ENCODE peak calls at places on chromosome 21, in five cellular contexts. M is activated CD8-positive, alpha-beta memory T cell treated with anti-CD3 and anti-CD28 coated beads, Interleukin-2, amount 50 U/mL, for 4 hours; F is GM03348; U is GM23248; Q is memory B cell. B is an unnamed sample.

GRCh38 chr21:46662367-46662654 is 26.8 kb downstream of the PRMT2 start:
- DNase-seq in F (no peak), U (no peak), Q (no peak), M (no peak), B (no peak)

GRCh38 chr21:43890042-43890441 is 25.0 kb downstream of the AGPAT3 start:
- DNase-seq in F (no peak), U (no peak), M (no peak), Q (no peak), B (peak)

GRCh38 chr21:20822559-20823133 is 175.6 kb upstream of the NCAM2 start:
- DNase-seq in M (no peak), U (no peak), F (no peak), Q (no peak), B (no peak)

GRCh38 chr21:42561742-42562141 is 48.1 kb downstream of the SLC37A1 start:
- DNase-seq in F (no peak), U (no peak), Q (no peak), M (no peak), B (peak)

GRCh38 chr21:44914176-44914874 is 6.4 kb downstream of the ITGB2 start:
- DNase-seq in F (no peak), M (peak), U (no peak), Q (no peak), B (peak)

GRCh38 chr21:45366476-45366875 is 38.5 kb upstream of the COL18A1 start:
- DNase-seq in F (no peak), Q (no peak), M (no peak), U (no peak), B (no peak)

GRCh38 chr21:28521932-28522826 is 470.5 kb downstream of the LTN1 start:
- DNase-seq in M (no peak), F (peak), Q (no peak), U (peak), B (no peak)

GRCh38 chr21:46622226-46622625 is 13.2 kb upstream of the PRMT2 start:
- DNase-seq in U (no peak), F (no peak), M (no peak), Q (no peak), B (peak)

GRCh38 chr21:45574691-45575090 is 32.5 kb upstream of the SLC19A1 start:
- DNase-seq in F (no peak), Q (no peak), M (no peak), U (no peak), B (peak)

GRCh38 chr21:31713115-31713514 is 18.8 kb downstream of the SCAF4 start:
- DNase-seq in U (no peak), M (no peak), F (no peak), Q (no peak), B (no peak)

GRCh38 chr21:46542588-46543092 is 62.2 kb downstream of the S100B start:
- DNase-seq in Q (no peak), U (no peak), F (no peak), M (no peak), B (no peak)

GRCh38 chr21:38359090-38359489 is 102.3 kb downstream of the KCNJ15 start:
- DNase-seq in Q (no peak), U (no peak), M (no peak), F (no peak), B (no peak)

GRCh38 chr21:42763578-42764442 is 110.4 kb downstream of the PDE9A start:
- DNase-seq in Q (no peak), F (no peak), M (no peak), U (no peak), B (no peak)

GRCh38 chr21:28883931-28884330 is 108.7 kb downstream of the LTN1 start:
- DNase-seq in F (no peak), U (no peak), Q (no peak), M (no peak), B (no peak)

GRCh38 chr21:37862536-37862935 is 53.7 kb downstream of the KCNJ6 start:
- DNase-seq in U (peak), Q (no peak), M (no peak), F (peak), B (no peak)

GRCh38 chr21:44658511-44658910 is 779 bp downstream of the KRTAP12-3 start:
- DNase-seq in U (no peak), F (no peak), M (no peak), Q (no peak), B (no peak)

GRCh38 chr21:42558368-42558767 is 44.7 kb downstream of the SLC37A1 start:
- DNase-seq in U (no peak), M (no peak), Q (no peak), F (no peak), B (no peak)

GRCh38 chr21:38843806-38844479 is 38.2 kb downstream of the ETS2 start:
- DNase-seq in F (peak), U (peak), Q (no peak), M (no peak), B (no peak)

GRCh38 chr21:28142692-28143091 is 850.0 kb downstream of the LTN1 start:
- DNase-seq in Q (no peak), M (no peak), U (peak), F (peak), B (no peak)

GRCh38 chr21:44421901-44422840 is 33.1 kb upstream of the LRRC3 start:
- DNase-seq in F (no peak), M (peak), Q (no peak), U (no peak), B (peak)